ENCODE peak calls at places on chromosomes 7 and 10, in nine cellular contexts. J, H, P, T, F, D, N, Y and E are unnamed samples.

GRCh38 chr10:6033954-6034353 is 28.2 kb downstream of the IL2RA start:
- DNase-seq in J (no peak), H (no peak), P (no peak), T (no peak), F (no peak), D (no peak), N (peak; percentile 21), Y (no peak), E (no peak)

GRCh38 chr10:49512121-49512809 is 26.7 kb downstream of the ERCC6 start:
- DNase-seq in J (peak; percentile 24), H (peak; percentile 48), P (peak; percentile 38), T (peak; percentile 57), F (peak; percentile 35), D (peak; percentile 16), N (peak; percentile 51), Y (no peak), E (peak; percentile 16)

GRCh38 chr10:15879058-15879457 is 18.8 kb upstream of the MINDY3 start:
- DNase-seq in J (no peak), H (peak; percentile 46), P (peak; percentile 44), T (peak; percentile 57), F (no peak), D (no peak), N (peak; percentile 49), Y (no peak), E (peak; percentile 44)

GRCh38 chr7:22849158-22849557 is 26.5 kb upstream of the TOMM7 start:
- DNase-seq in J (no peak), H (no peak), P (no peak), T (no peak), F (no peak), D (no peak), N (no peak), Y (no peak), E (no peak)

GRCh38 chr7:110144599-110144998 is 946.3 kb upstream of the LRRN3 start:
- DNase-seq in J (no peak), H (no peak), P (no peak), T (no peak), F (no peak), D (no peak), N (no peak), Y (no peak), E (no peak)

GRCh38 chr10:59373071-59373470 is 10.7 kb upstream of the FAM13C start:
- DNase-seq in J (no peak), H (no peak), P (no peak), T (no peak), F (no peak), D (no peak), N (no peak), Y (no peak), E (no peak)

GRCh38 chr7:11784808-11785536 is 47.0 kb downstream of the THSD7A start:
- DNase-seq in J (no peak), H (peak; percentile 91), P (no peak), T (no peak), F (no peak), D (no peak), N (no peak), Y (no peak), E (no peak)

GRCh38 chr7:112308974-112309373 is 102.5 kb downstream of the ZNF277 start:
- DNase-seq in J (no peak), H (no peak), P (no peak), T (no peak), F (no peak), D (no peak), N (no peak), Y (no peak), E (no peak)

GRCh38 chr10:117736655-117737054 is 194.1 kb downstream of the EMX2 start:
- DNase-seq in J (peak; percentile 8), H (peak; percentile 27), P (no peak), T (no peak), F (no peak), D (peak; percentile 34), N (no peak), Y (no peak), E (peak; percentile 4)

GRCh38 chr7:50682079-50682478 is 100.6 kb downstream of the GRB10 start:
- DNase-seq in J (no peak), H (no peak), P (no peak), T (no peak), F (no peak), D (no peak), N (no peak), Y (no peak), E (no peak)

DNA sequence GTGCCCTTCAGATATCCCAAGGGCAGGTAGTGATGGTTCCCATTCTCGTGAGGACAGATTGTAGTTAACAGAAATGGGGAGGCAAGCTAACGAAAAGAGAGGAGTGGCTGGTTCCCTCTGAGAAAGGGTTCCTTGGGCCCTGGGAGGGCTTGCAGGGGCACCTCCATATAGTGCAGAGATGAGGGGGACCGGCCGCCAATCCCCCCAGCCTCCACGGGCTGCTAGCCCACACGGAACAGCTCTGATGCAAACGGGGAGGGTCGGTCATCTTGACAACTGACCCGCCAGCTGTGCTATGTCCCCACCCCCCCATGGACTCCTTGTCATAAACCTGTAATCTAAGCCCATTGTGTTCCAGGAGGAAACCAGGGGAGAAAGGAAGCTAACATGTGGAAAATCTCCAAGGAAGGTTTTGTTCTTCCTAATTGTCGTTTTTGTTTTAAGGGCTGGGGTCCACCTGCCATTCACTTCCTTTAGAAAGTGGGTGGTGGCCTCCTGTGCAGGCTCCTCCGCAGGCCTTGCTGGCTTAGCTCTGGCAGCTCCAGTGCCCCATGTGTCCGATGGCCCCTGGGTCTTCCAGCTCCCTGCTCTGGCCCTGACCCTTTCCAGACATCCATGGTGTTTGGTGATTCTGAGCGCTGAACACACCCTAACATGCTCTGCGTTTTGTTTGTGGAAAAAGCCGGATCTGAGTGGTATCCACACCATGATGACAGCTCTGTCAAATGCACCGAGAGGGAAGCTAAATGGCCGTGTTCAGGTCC is 15.9 kb downstream of the ADCY1 start:
- DNase-seq in J (no peak), H (no peak), P (no peak), T (no peak), F (no peak), D (no peak), N (no peak), Y (no peak), E (no peak)
- TF ChIP-seq REST in J (no peak), H (no peak), P (no peak), T (no peak), F (no peak), D (no peak), N (no peak), Y (no peak), E (no peak)

GRCh38 chr10:84329094-84329611 is 764 bp downstream of the CCSER2 start:
- DNase-seq in J (no peak), H (peak; percentile 47), P (peak; percentile 40), T (peak; percentile 60), F (no peak), D (no peak), N (peak; percentile 74), Y (no peak), E (peak; percentile 47)
- TF ChIP-seq REST in J (no peak), H (peak; percentile 74), P (no peak), T (no peak), F (no peak), D (no peak), N (no peak), Y (no peak), E (no peak)

DNA sequence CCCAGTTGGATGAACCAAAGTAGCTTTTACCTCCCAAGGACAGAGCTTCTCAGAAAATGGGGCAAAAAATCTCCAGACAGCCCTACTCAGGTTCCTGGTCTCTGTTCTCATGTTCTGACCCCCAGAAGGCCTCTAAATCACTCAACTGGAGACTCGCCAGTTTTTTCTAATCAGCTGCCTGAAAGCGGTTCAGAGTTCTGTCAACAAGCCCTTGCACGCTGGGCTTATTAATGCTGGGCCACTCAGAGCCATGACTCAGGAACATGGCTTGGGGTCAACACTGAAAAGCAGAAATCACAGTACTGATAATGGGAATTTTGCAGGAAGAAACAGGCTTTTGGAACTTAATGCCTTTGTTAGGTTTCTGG is 15.3 kb downstream of the ECHDC3 start:
- DNase-seq in J (no peak), H (no peak), P (peak; percentile 33), T (no peak), F (no peak), D (no peak), N (peak; percentile 89), Y (no peak), E (peak; percentile 93)
- TF ChIP-seq REST in J (no peak), H (no peak), P (no peak), T (no peak), F (no peak), D (no peak), N (no peak), Y (no peak), E (no peak)

GRCh38 chr10:73159038-73159648 is 8.7 kb downstream of the ECD start:
- DNase-seq in J (peak; percentile 25), H (peak; percentile 49), P (peak; percentile 59), T (peak; percentile 69), F (peak; percentile 43), D (no peak), N (peak; percentile 79), Y (peak; percentile 30), E (peak; percentile 59)
- TF ChIP-seq REST in J (no peak), H (no peak), P (no peak), T (no peak), F (no peak), D (no peak), N (no peak), Y (no peak), E (no peak)

DNA sequence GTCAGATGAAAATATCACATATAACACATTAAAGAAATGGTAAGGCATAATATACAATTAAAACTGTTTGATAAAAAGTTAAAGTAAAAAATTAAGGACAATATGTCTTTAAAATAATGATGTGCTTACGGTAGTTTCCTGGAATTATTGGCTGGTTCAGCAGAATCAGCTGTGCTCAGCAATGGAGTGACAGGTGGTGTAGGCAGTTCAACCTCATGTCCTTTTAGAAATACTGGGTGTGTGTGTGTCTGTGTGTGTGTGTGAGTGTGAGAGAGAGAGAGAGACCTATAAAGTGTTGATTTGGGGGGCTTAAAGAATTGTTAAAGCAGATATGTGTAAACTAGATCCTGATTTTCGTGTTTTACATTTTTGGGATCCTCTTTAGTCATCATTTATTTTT is 141.2 kb downstream of the ADAM22 start:
- DNase-seq in J (no peak), H (no peak), P (no peak), T (no peak), F (no peak), D (no peak), N (no peak), Y (no peak), E (no peak)
- TF ChIP-seq REST in J (no peak), H (no peak), P (no peak), T (no peak), F (no peak), D (no peak), N (no peak), Y (no peak), E (no peak)

GRCh38 chr7:148142660-148143248 is 447.8 kb upstream of the C7orf33 start:
- DNase-seq in J (peak; percentile 18), H (peak; percentile 50), P (peak; percentile 62), T (peak; percentile 73), F (peak; percentile 30), D (peak; percentile 21), N (peak; percentile 59), Y (no peak), E (peak; percentile 26)
- TF ChIP-seq REST in J (peak; percentile 62), H (peak; percentile 77), P (peak; percentile 90), T (no peak), F (peak; percentile 86), D (no peak), N (no peak), Y (peak; percentile 65), E (peak; percentile 82)

GRCh38 chr10:122459586-122460273 is 1.6 kb upstream of the HTRA1 start:
- DNase-seq in J (no peak), H (no peak), P (no peak), T (no peak), F (no peak), D (no peak), N (no peak), Y (no peak), E (no peak)
- TF ChIP-seq REST in J (no peak), H (no peak), P (no peak), T (no peak), F (no peak), D (no peak), N (no peak), Y (no peak), E (no peak)